ENCODE peak calls at places on chromosomes 4 and X, in ten cellular contexts. B, Q, T, G, V, R, Y, I, P and A are unnamed samples.
A peak's percentile ranks its signal among the peaks of the same experiment; 100 is the strongest.

GRCh38 chrX:19697416-19697815 is 182.1 kb upstream of the MAP3K15 start:
- DNase-seq in B (no peak), Q (no peak), T (no peak), G (no peak), V (no peak), R (no peak), Y (no peak), I (no peak), P (no peak), A (no peak)

GRCh38 chrX:146127617-146128016 is 310.0 kb downstream of the SLITRK2 start:
- DNase-seq in B (no peak), Q (no peak), T (no peak), G (no peak), V (no peak), R (no peak), Y (no peak), I (no peak), P (no peak), A (no peak)

GRCh38 chrX:106928227-106928626 is 8.0 kb downstream of the CLDN2 start:
- DNase-seq in B (no peak), Q (no peak), T (no peak), G (no peak), V (no peak), R (no peak), Y (no peak), I (no peak), P (no peak), A (no peak)

GRCh38 chrX:386239-386767 is 404 bp downstream of the PPP2R3B start:
- DNase-seq in B (no peak), Q (no peak), T (no peak), G (no peak), V (peak; percentile 26), R (no peak), Y (no peak), I (no peak), P (no peak), A (no peak)

GRCh38 chr4:82785248-82786003 is 13.2 kb downstream of the SCD5 start:
- DNase-seq in B (no peak), Q (peak; percentile 13), T (no peak), G (no peak), V (no peak), R (peak; percentile 65), Y (peak; percentile 74), I (no peak), P (no peak), A (no peak)

GRCh38 chr4:139858436-139859225 is 193.0 kb downstream of the MGST2 start:
- DNase-seq in B (no peak), Q (no peak), T (no peak), G (no peak), V (no peak), R (no peak), Y (no peak), I (no peak), P (no peak), A (no peak)

GRCh38 chr4:82480786-82481317 is 50.5 kb downstream of the ENOPH1 start:
- DNase-seq in B (no peak), Q (no peak), T (no peak), G (no peak), V (no peak), R (no peak), Y (no peak), I (no peak), P (no peak), A (no peak)

GRCh38 chr4:164571593-164572385 is 182.1 kb upstream of the SMIM31 start:
- DNase-seq in B (no peak), Q (no peak), T (no peak), G (no peak), V (no peak), R (no peak), Y (no peak), I (no peak), P (no peak), A (no peak)

GRCh38 chr4:93809773-93810172 is 18.8 kb upstream of the ATOH1 start:
- DNase-seq in B (no peak), Q (no peak), T (no peak), G (no peak), V (no peak), R (no peak), Y (no peak), I (no peak), P (no peak), A (no peak)

GRCh38 chrX:97968376-97969104 is 1084.8 kb downstream of the RPA4 start:
- DNase-seq in B (no peak), Q (no peak), T (no peak), G (no peak), V (no peak), R (no peak), Y (no peak), I (no peak), P (no peak), A (no peak)

GRCh38 chrX:132480581-132481203 is 8.1 kb downstream of the MBNL3 start:
- DNase-seq in B (peak; percentile 51), Q (no peak), T (no peak), G (no peak), V (no peak), R (peak; percentile 57), Y (peak; percentile 85), I (peak; percentile 17), P (peak; percentile 11), A (no peak)

GRCh38 chrX:43741843-43742573 is 85.9 kb downstream of the MAOA start:
- DNase-seq in B (peak; percentile 36), Q (no peak), T (no peak), G (no peak), V (no peak), R (no peak), Y (no peak), I (no peak), P (no peak), A (no peak)

GRCh38 chr4:124768596-124768995 is 56.1 kb upstream of the ANKRD50 start:
- DNase-seq in B (no peak), Q (no peak), T (no peak), G (no peak), V (no peak), R (no peak), Y (no peak), I (no peak), P (no peak), A (no peak)

GRCh38 chr4:40564815-40565505 is 64.7 kb downstream of the RBM47 start:
- DNase-seq in B (no peak), Q (no peak), T (no peak), G (no peak), V (no peak), R (no peak), Y (no peak), I (no peak), P (no peak), A (no peak)

GRCh38 chr4:153198739-153199138 is 5.5 kb upstream of the TRIM2 start:
- DNase-seq in B (no peak), Q (no peak), T (no peak), G (no peak), V (no peak), R (no peak), Y (no peak), I (no peak), P (no peak), A (no peak)

GRCh38 chr4:153191795-153192363 is 12.4 kb upstream of the TRIM2 start:
- DNase-seq in B (no peak), Q (no peak), T (no peak), G (no peak), V (no peak), R (no peak), Y (no peak), I (no peak), P (no peak), A (no peak)

GRCh38 chr4:153197301-153197700 is 6.9 kb upstream of the TRIM2 start:
- DNase-seq in B (no peak), Q (no peak), T (no peak), G (no peak), V (no peak), R (no peak), Y (no peak), I (no peak), P (no peak), A (no peak)
- TF ChIP-seq CTCF in B (no peak), Q (no peak), T (no peak), G (no peak), V (no peak), R (no peak), Y (no peak), I (no peak), P (no peak), A (no peak)

GRCh38 chrX:64792598-64793337 is 183.5 kb downstream of the ZC4H2 start:
- DNase-seq in B (no peak), Q (no peak), T (peak; percentile 39), G (no peak), V (no peak), R (no peak), Y (no peak), I (no peak), P (no peak), A (no peak)
- TF ChIP-seq CTCF in B (no peak), Q (no peak), T (peak; percentile 36), G (no peak), V (no peak), R (no peak), Y (no peak), I (no peak), P (no peak), A (no peak)

GRCh38 chr4:153780876-153781275 is 8.0 kb downstream of the SFRP2 start:
- DNase-seq in B (no peak), Q (no peak), T (no peak), G (no peak), V (no peak), R (no peak), Y (no peak), I (no peak), P (no peak), A (no peak)

GRCh38 chr4:153782567-153782966 is 6.3 kb downstream of the SFRP2 start:
- DNase-seq in B (no peak), Q (no peak), T (no peak), G (no peak), V (no peak), R (no peak), Y (no peak), I (no peak), P (no peak), A (no peak)

GRCh38 chr4:153781280-153781679 is 7.6 kb downstream of the SFRP2 start:
- DNase-seq in B (no peak), Q (no peak), T (no peak), G (no peak), V (no peak), R (no peak), Y (no peak), I (no peak), P (no peak), A (no peak)

GRCh38 chr4:153780221-153780620 is 8.7 kb downstream of the SFRP2 start:
- DNase-seq in B (no peak), Q (no peak), T (no peak), G (no peak), V (no peak), R (no peak), Y (no peak), I (no peak), P (no peak), A (no peak)

GRCh38 chr4:153781717-153782416 is 7.0 kb downstream of the SFRP2 start:
- DNase-seq in B (no peak), Q (no peak), T (no peak), G (no peak), V (no peak), R (peak; percentile 89), Y (peak; percentile 94), I (no peak), P (no peak), A (no peak)
- TF ChIP-seq CTCF in B (no peak), Q (no peak), T (no peak), G (no peak), V (no peak), R (no peak), Y (peak; percentile 6), I (no peak), P (no peak), A (peak; percentile 49)

GRCh38 chr4:3179126-3179706 is 69.7 kb upstream of the MSANTD1 start:
- DNase-seq in B (no peak), Q (no peak), T (no peak), G (no peak), V (no peak), R (no peak), Y (no peak), I (no peak), P (no peak), A (no peak)
- TF ChIP-seq CTCF in B (no peak), Q (no peak), T (no peak), G (no peak), V (no peak), R (no peak), Y (no peak), I (no peak), P (no peak), A (no peak)